ENCODE peak calls at places on chromosomes 5 and 9, in seven cellular contexts. U is stomach; X is adrenal gland; Q is body of pancreas; C is naive thymus-derived CD4-positive, alpha-beta T cell; K is spleen; E is CD8-positive, alpha-beta memory T cell. Y is an unnamed sample.

GRCh38 chr9:98658965-98659364 is 49.8 kb downstream of the GABBR2 start:
- DNase-seq in U (no peak), X (no peak), Q (no peak), C (no peak), K (no peak), E (no peak), Y (peak; percentile 4)

GRCh38 chr5:29853711-29854110 is 1339.8 kb upstream of the CDH6 start:
- DNase-seq in U (no peak), X (no peak), Q (no peak), C (no peak), K (no peak), E (no peak), Y (no peak)

GRCh38 chr5:167899490-167899889 is 392.0 kb upstream of the WWC1 start:
- DNase-seq in U (no peak), X (no peak), Q (no peak), C (no peak), K (no peak), E (no peak), Y (peak; percentile 32)

GRCh38 chr5:115360036-115360685 is 63.7 kb upstream of the CCDC112 start:
- DNase-seq in U (no peak), X (no peak), Q (no peak), C (no peak), K (no peak), E (no peak), Y (no peak)

GRCh38 chr9:85543196-85543595 is 198.6 kb downstream of the AGTPBP1 start:
- DNase-seq in U (no peak), X (no peak), Q (no peak), C (no peak), K (no peak), E (no peak), Y (no peak)

GRCh38 chr9:1216532-1216931 is 166.4 kb downstream of the DMRT2 start:
- DNase-seq in U (no peak), X (no peak), Q (no peak), C (no peak), K (no peak), E (no peak), Y (no peak)

GRCh38 chr5:127942246-127943060 is 141.1 kb upstream of the SLC12A2 start:
- DNase-seq in U (no peak), X (no peak), Q (no peak), C (no peak), K (no peak), E (no peak), Y (no peak)

GRCh38 chr5:71810023-71810422 is 90.9 kb downstream of the CARTPT start:
- DNase-seq in U (no peak), X (no peak), Q (no peak), C (no peak), K (no peak), E (no peak), Y (no peak)

GRCh38 chr5:69138796-69139195 is 28.2 kb upstream of the CCNB1 start:
- DNase-seq in U (no peak), X (no peak), Q (no peak), C (no peak), K (no peak), E (no peak), Y (no peak)

GRCh38 chr5:11261226-11261625 is 500.2 kb upstream of the DAP start:
- DNase-seq in U (no peak), X (no peak), Q (no peak), C (no peak), K (no peak), E (no peak), Y (no peak)

GRCh38 chr9:91711755-91712591 is 238.1 kb downstream of the ROR2 start:
- DNase-seq in U (no peak), X (no peak), Q (peak; percentile 20), C (peak; percentile 64), K (peak; percentile 90), E (peak; percentile 32), Y (no peak)

GRCh38 chr9:91071185-91071990 is 269.8 kb downstream of the SYK start:
- DNase-seq in U (no peak), X (peak; percentile 52), Q (no peak), C (peak; percentile 69), K (no peak), E (no peak), Y (peak; percentile 42)

GRCh38 chr5:53994148-53994547 is 316.2 kb downstream of the ARL15 start:
- DNase-seq in U (no peak), X (no peak), Q (no peak), C (no peak), K (no peak), E (no peak), Y (no peak)

GRCh38 chr5:103224118-103224893 is 34.3 kb upstream of the MACIR start:
- DNase-seq in U (no peak), X (peak; percentile 52), Q (peak; percentile 65), C (peak; percentile 34), K (no peak), E (no peak), Y (peak; percentile 72)

GRCh38 chr5:11719888-11720481 is 184.3 kb downstream of the CTNND2 start:
- DNase-seq in U (peak; percentile 32), X (peak; percentile 19), Q (peak; percentile 76), C (no peak), K (no peak), E (no peak), Y (peak; percentile 14)

GRCh38 chr5:111200828-111201227 is 23.4 kb upstream of the CAMK4 start:
- DNase-seq in U (no peak), X (no peak), Q (no peak), C (no peak), K (no peak), E (no peak), Y (no peak)

GRCh38 chr9:127112056-127112455 is 10.4 kb downstream of the ANGPTL2 start:
- DNase-seq in U (peak; percentile 38), X (no peak), Q (no peak), C (no peak), K (no peak), E (no peak), Y (no peak)

GRCh38 chr9:2461886-2462285 is 159.7 kb upstream of the VLDLR start:
- DNase-seq in U (no peak), X (no peak), Q (no peak), C (no peak), K (no peak), E (no peak), Y (no peak)

GRCh38 chr9:27771803-27772545 is 198.7 kb upstream of the C9orf72 start:
- DNase-seq in U (no peak), X (no peak), Q (no peak), C (no peak), K (no peak), E (no peak), Y (no peak)

GRCh38 chr9:76249309-76249708 is 144.9 kb downstream of the RFK start:
- DNase-seq in U (no peak), X (no peak), Q (no peak), C (no peak), K (no peak), E (no peak), Y (no peak)

GRCh38 chr5:118862596-118862995 is 125.8 kb downstream of the DTWD2 start:
- DNase-seq in U (no peak), X (no peak), Q (no peak), C (no peak), K (no peak), E (no peak), Y (no peak)

GRCh38 chr9:109935406-109936087 is 155.5 kb downstream of the PALM2AKAP2 start:
- DNase-seq in U (no peak), X (no peak), Q (no peak), C (no peak), K (no peak), E (no peak), Y (no peak)

GRCh38 chr5:150302301-150303069 is at the start of gene ARSI:
- DNase-seq in U (no peak), X (no peak), Q (peak; percentile 36), C (no peak), K (peak; percentile 74), E (no peak), Y (no peak)

GRCh38 chr5:13133951-13134350 is 810.5 kb downstream of the DNAH5 start:
- DNase-seq in U (no peak), X (no peak), Q (no peak), C (no peak), K (no peak), E (no peak), Y (no peak)

GRCh38 chr9:19498015-19498414 is 89.2 kb downstream of the ACER2 start:
- DNase-seq in U (no peak), X (no peak), Q (no peak), C (no peak), K (no peak), E (no peak), Y (no peak)

GRCh38 chr5:112005533-112005926 is 248.5 kb upstream of the NREP start:
- DNase-seq in U (no peak), X (no peak), Q (no peak), C (no peak), K (no peak), E (no peak), Y (no peak)

GRCh38 chr5:177449140-177450061 is 2.8 kb downstream of the PRR7 start:
- DNase-seq in U (no peak), X (no peak), Q (no peak), C (no peak), K (no peak), E (no peak), Y (no peak)
- H3K27ac ChIP-seq in U (no peak overlapping the region), X (no peak overlapping the region), Q (no peak overlapping the region), C (no peak overlapping the region), K (no peak overlapping the region), E (no peak overlapping the region), Y (no peak overlapping the region)

GRCh38 chr5:143065185-143065584 is 295.0 kb downstream of the ARHGAP26 start:
- DNase-seq in U (no peak), X (no peak), Q (peak; percentile 35), C (no peak), K (no peak), E (no peak), Y (peak; percentile 38)
- H3K4me3 ChIP-seq in U (no peak overlapping the region), X (no peak overlapping the region), Q (no peak overlapping the region), C (no peak overlapping the region), K (no peak overlapping the region), E (no peak overlapping the region), Y (no peak overlapping the region)

GRCh38 chr9:133942206-133942975 is 49.7 kb downstream of the VAV2 start:
- DNase-seq in U (no peak), X (no peak), Q (no peak), C (no peak), K (peak; percentile 67), E (no peak), Y (no peak)

GRCh38 chr9:133944746-133945135 is 47.4 kb downstream of the VAV2 start:
- DNase-seq in U (no peak), X (peak; percentile 93), Q (no peak), C (no peak), K (peak; percentile 74), E (no peak), Y (no peak)

GRCh38 chr9:133943036-133943780 is 48.9 kb downstream of the VAV2 start:
- DNase-seq in U (no peak), X (no peak), Q (no peak), C (no peak), K (peak; percentile 64), E (no peak), Y (no peak)

GRCh38 chr9:133945314-133945975 is 46.7 kb downstream of the VAV2 start:
- DNase-seq in U (no peak), X (no peak), Q (no peak), C (no peak), K (peak; percentile 89), E (no peak), Y (no peak)

GRCh38 chr9:133943781-133944745 is 48.1 kb downstream of the VAV2 start:
- DNase-seq in U (no peak), X (no peak), Q (no peak), C (no peak), K (peak; percentile 62), E (no peak), Y (no peak)
- H3K4me1 ChIP-seq in U (no peaks in the 10 kb centered on the region), X (peaks cover 22% of the 10 kb centered on the region), Q (peaks cover 16% of the 10 kb centered on the region), C (no peaks in the 10 kb centered on the region), K (peaks cover 19% of the 10 kb centered on the region), E (no peaks in the 10 kb centered on the region), Y (no peaks in the 10 kb centered on the region)

GRCh38 chr5:41403846-41404245 is 106.6 kb downstream of the PLCXD3 start:
- DNase-seq in U (no peak), X (no peak), Q (no peak), C (no peak), K (no peak), E (no peak), Y (no peak)
- H3K27ac ChIP-seq in U (no peak overlapping the region), X (no peak overlapping the region), Q (no peak overlapping the region), C (no peak overlapping the region), K (no peak overlapping the region), E (no peak overlapping the region), Y (no peak overlapping the region)